ENCODE peak calls at places on chromosomes 3 and 15, in nine cellular contexts. F is tibial artery, R is BE2C, Z is heart right ventricle, X is B cell, B is right lobe of liver, G is GM10248, J is foreskin fibroblast, E is cardiac muscle cell. S is an unnamed sample.

GRCh38 chr15:43920815-43921214 is 94.0 kb downstream of the WDR76 start:
- DNase-seq in G (no peak), B (no peak), F (no peak), J (no peak), R (no peak), E (no peak), X (no peak), Z (no peak), S (no peak)

GRCh38 chr15:65338366-65338765 is 33.9 kb downstream of the RNU5B-1 start:
- DNase-seq in E (no peak), Z (no peak), X (no peak), B (no peak), R (no peak), G (no peak), F (no peak), J (no peak), S (no peak)

GRCh38 chr3:189355481-189356201 is 183.9 kb downstream of the TPRG1 start:
- DNase-seq in B (no peak), R (no peak), Z (no peak), J (peak; percentile 3), F (no peak), E (peak; percentile 91), G (no peak), X (no peak), S (no peak)

GRCh38 chr3:168834558-168834957 is 738.8 kb upstream of the GOLIM4 start:
- DNase-seq in E (no peak), X (no peak), Z (no peak), R (no peak), B (no peak), J (no peak), F (no peak), G (no peak), S (no peak)

GRCh38 chr3:81022339-81022738 is 739.1 kb downstream of the GBE1 start:
- DNase-seq in F (no peak), R (no peak), E (no peak), B (no peak), J (no peak), X (no peak), G (no peak), Z (no peak), S (no peak)

GRCh38 chr3:42746455-42747450 is 26.3 kb downstream of the CCDC13 start:
- DNase-seq in F (peak; percentile 56), X (no peak), B (peak; percentile 54), G (no peak), E (no peak), J (no peak), R (no peak), Z (no peak), S (no peak)

GRCh38 chr3:49803464-49804140 is 541 bp downstream of the INKA1 start:
- DNase-seq in B (no peak), R (peak; percentile 45), F (no peak), Z (peak; percentile 35), E (peak; percentile 61), G (peak; percentile 48), J (no peak), X (peak; percentile 65), S (peak; percentile 58)

GRCh38 chr3:114418724-114419543 is 125.1 kb downstream of the TIGIT start:
- DNase-seq in B (no peak), J (peak; percentile 80), Z (no peak), F (no peak), E (peak; percentile 95), R (no peak), G (peak; percentile 29), X (no peak), S (peak; percentile 32)

GRCh38 chr3:188282871-188283270 is 128.9 kb downstream of the LPP start:
- DNase-seq in F (no peak), E (no peak), J (no peak), Z (no peak), R (no peak), B (no peak), X (no peak), G (no peak), S (no peak)

GRCh38 chr3:196055683-196056270 is 26.1 kb downstream of the TFRC start:
- DNase-seq in G (no peak), F (no peak), R (no peak), E (peak; percentile 21), X (no peak), B (peak; percentile 67), J (peak; percentile 4), Z (no peak), S (no peak)

GRCh38 chr15:44541282-44541958 is 4.5 kb downstream of the EIF3J start:
- DNase-seq in J (peak; percentile 65), F (no peak), E (peak; percentile 88), X (no peak), B (no peak), G (no peak), R (no peak), Z (no peak), S (no peak)

GRCh38 chr3:179796421-179796820 is 143.6 kb downstream of the USP13 start:
- DNase-seq in B (no peak), E (no peak), J (no peak), G (no peak), F (no peak), X (no peak), R (no peak), Z (no peak), S (no peak)

GRCh38 chr15:23644829-23645228 is 2.8 kb downstream of the MAGEL2 start:
- DNase-seq in F (no peak), X (no peak), E (no peak), G (no peak), Z (no peak), B (no peak), R (no peak), J (no peak), S (no peak)

GRCh38 chr15:23645379-23646164 is 2.1 kb downstream of the MAGEL2 start:
- DNase-seq in J (no peak), G (no peak), B (no peak), F (no peak), E (no peak), X (no peak), R (no peak), Z (no peak), S (no peak)

GRCh38 chr15:23647001-23647295 is 719 bp downstream of the MAGEL2 start:
- DNase-seq in G (no peak), J (no peak), Z (no peak), R (no peak), X (no peak), B (no peak), F (no peak), E (no peak), S (no peak)

GRCh38 chr15:23646165-23647000 is 1.3 kb downstream of the MAGEL2 start:
- DNase-seq in R (no peak), E (no peak), X (no peak), G (no peak), J (no peak), Z (no peak), B (no peak), F (no peak), S (no peak)

GRCh38 chr15:23642413-23643044 is 5.1 kb downstream of the MAGEL2 start:
- DNase-seq in R (peak; percentile 64), Z (peak; percentile 43), X (no peak), B (peak; percentile 61), J (peak; percentile 14), F (no peak), E (peak; percentile 66), G (no peak), S (no peak)
- TF ChIP-seq CTCF in R (peak; percentile 93), Z (peak; percentile 84), X (peak; percentile 81), B (peak; percentile 68), J (peak; percentile 68), F (peak; percentile 53), E (peak; percentile 69), G (peak; percentile 79), S (peak; percentile 55)

DNA sequence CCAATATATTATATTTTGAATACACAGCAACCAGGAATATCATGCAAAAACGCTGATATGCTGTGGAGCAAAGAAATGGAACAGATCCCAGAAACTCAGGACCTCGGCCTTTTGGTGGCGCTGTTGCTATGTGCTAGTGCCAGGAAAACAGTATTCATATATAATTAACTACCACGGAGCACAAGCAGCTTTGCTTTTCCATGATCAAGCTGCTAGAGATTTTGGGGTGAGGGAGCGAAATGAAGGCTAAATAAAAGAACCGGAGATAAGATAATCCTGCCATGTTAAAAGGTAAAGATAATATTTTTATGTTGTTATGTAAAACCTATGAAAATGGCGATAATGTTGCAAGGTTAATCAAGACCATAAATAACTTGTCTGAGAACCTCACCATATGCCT is 157.7 kb upstream of the FAM3D start:
- DNase-seq in B (peak; percentile 44), E (peak; percentile 65), G (peak; percentile 25), R (peak; percentile 71), J (peak; percentile 62), Z (peak; percentile 28), F (no peak), X (no peak), S (peak; percentile 29)
- TF ChIP-seq CTCF in B (no peak), E (peak; percentile 72), G (peak; percentile 51), R (peak; percentile 73), J (peak; percentile 84), Z (peak; percentile 67), F (no peak), X (peak; percentile 59), S (peak; percentile 51)

DNA sequence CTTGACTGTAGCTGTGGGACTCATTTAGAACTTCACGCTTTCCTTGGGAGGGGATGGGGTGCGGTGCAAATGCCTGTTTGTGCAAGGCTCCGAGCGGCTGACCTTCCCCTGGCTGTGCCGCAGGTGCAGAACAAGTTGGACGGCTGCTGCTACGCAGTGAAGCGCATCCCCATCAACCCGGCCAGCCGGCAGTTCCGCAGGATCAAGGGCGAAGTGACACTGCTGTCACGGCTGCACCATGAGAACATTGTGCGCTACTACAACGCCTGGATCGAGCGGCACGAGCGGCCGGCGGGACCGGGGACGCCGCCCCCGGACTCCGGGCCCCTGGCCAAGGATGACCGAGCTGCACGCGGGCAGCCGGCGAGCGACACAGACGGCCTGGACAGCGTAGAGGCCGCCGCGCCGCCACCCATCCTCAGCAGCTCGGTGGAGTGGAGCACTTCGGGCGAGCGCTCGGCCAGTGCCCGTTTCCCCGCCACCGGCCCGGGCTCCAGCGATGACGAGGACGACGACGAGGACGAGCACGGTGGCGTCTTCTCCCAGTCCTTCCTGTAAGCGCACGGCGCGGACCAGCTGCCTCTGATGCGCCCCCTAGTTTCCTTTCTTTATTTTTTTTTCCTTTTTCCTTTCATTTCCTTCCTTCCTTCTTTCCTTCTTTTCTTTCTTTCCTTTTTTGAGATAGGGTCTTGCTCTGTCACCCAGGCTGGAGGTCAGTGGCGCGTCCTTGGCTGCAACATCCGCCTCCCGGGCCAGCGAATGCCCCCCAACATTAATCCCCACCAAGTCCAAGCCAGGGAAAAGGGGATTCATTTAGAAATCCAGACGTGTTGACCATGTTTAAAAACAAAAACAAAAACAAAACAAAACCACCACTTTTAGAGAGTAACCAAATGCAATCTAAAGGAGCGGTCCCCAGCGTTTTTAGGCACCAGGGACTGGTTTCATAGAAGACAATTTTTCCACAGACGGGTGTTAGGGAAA is 42.7 kb downstream of the EIF2AK4 start:
- DNase-seq in Z (peak; percentile 72), R (peak; percentile 80), X (no peak), J (peak; percentile 41), G (peak; percentile 49), B (peak; percentile 86), F (peak; percentile 64), E (peak; percentile 64), S (peak; percentile 40)
- TF ChIP-seq CTCF in Z (peak; percentile 70), R (peak; percentile 62), X (no peak), J (peak; percentile 16), G (no peak), B (peak; percentile 31), F (peak; percentile 47), E (peak; percentile 54), S (peak; percentile 15)

GRCh38 chr15:67083135-67083766 is 17.8 kb downstream of the SMAD3 start:
- DNase-seq in E (no peak), B (no peak), G (no peak), Z (no peak), F (no peak), J (peak; percentile 60), R (no peak), X (no peak), S (no peak)
- TF ChIP-seq CTCF in E (no peak), B (no peak), G (no peak), Z (no peak), F (no peak), J (no peak), R (no peak), X (no peak), S (no peak)